ENCODE peak calls at places on chromosomes 16 and 17, in ten cellular contexts. U is WTC11, O is cardiac fibroblast, K is pancreas, Z is AG09319, F is prostate gland, D is fibroblast of pulmonary artery, Q is glutamatergic neuron, J is GM13977, L is AG04449. S is an unnamed sample.

GRCh38 chr17:28405632-28406477 is at the start of gene SLC46A1:
- DNase-seq in U (peak; percentile 80), O (peak; percentile 18), K (peak; percentile 61), Z (no peak), F (peak; percentile 48), D (peak; percentile 7), Q (peak; percentile 67), J (peak; percentile 90), L (no peak), S (no peak)

GRCh38 chr17:51857052-51857593 is 301.4 kb downstream of the CA10 start:
- DNase-seq in U (no peak), O (no peak), K (no peak), Z (no peak), F (no peak), D (no peak), Q (no peak), J (no peak), L (no peak), S (no peak)

GRCh38 chr17:73397278-73397826 is 85.6 kb upstream of the CDC42EP4 start:
- DNase-seq in U (no peak), O (no peak), K (no peak), Z (no peak), F (no peak), D (no peak), Q (no peak), J (no peak), L (no peak), S (no peak)

GRCh38 chr16:57341441-57342303 is 16.9 kb upstream of the CCL22 start:
- DNase-seq in U (no peak), O (peak; percentile 44), K (no peak), Z (peak; percentile 75), F (peak; percentile 95), D (peak; percentile 61), Q (no peak), J (no peak), L (peak; percentile 90), S (no peak)

GRCh38 chr17:79802736-79803420 is 6.0 kb upstream of the CBX8 start:
- DNase-seq in U (peak; percentile 58), O (no peak), K (no peak), Z (no peak), F (no peak), D (no peak), Q (peak; percentile 28), J (no peak), L (no peak), S (no peak)

GRCh38 chr17:49890077-49890821 is 42.4 kb upstream of the TAC4 start:
- DNase-seq in U (peak; percentile 42), O (peak; percentile 37), K (no peak), Z (no peak), F (no peak), D (no peak), Q (peak; percentile 49), J (no peak), L (no peak), S (no peak)

GRCh38 chr17:80832266-80832676 is 159.4 kb upstream of the CHMP6 start:
- DNase-seq in U (peak; percentile 41), O (peak; percentile 58), K (no peak), Z (peak; percentile 70), F (no peak), D (peak; percentile 56), Q (no peak), J (no peak), L (no peak), S (no peak)

GRCh38 chr17:65054602-65055001 is 1.9 kb downstream of the GNA13 start:
- DNase-seq in U (no peak), O (no peak), K (no peak), Z (no peak), F (no peak), D (no peak), Q (no peak), J (no peak), L (no peak), S (no peak)

GRCh38 chr16:23114131-23114904 is 34.9 kb downstream of the USP31 start:
- DNase-seq in U (no peak), O (no peak), K (no peak), Z (no peak), F (peak; percentile 42), D (no peak), Q (no peak), J (no peak), L (no peak), S (no peak)

GRCh38 chr17:1709403-1709891 is 730 bp downstream of the TLCD2 start:
- DNase-seq in U (no peak), O (no peak), K (no peak), Z (no peak), F (no peak), D (no peak), Q (no peak), J (no peak), L (no peak), S (no peak)

GRCh38 chr16:1497014-1497598 is 3.9 kb downstream of the TELO2 start:
- DNase-seq in U (no peak), O (no peak), K (no peak), Z (no peak), F (no peak), D (no peak), Q (no peak), J (no peak), L (no peak), S (no peak)
- TF ChIP-seq CTCF in U (no peak), O (no peak), K (no peak), Z (no peak), F (no peak), D (no peak), Q (no peak), J (no peak), L (no peak), S (no peak)

GRCh38 chr16:2273484-2273883 is 5.6 kb upstream of the RNPS1 start:
- DNase-seq in U (no peak), O (no peak), K (no peak), Z (no peak), F (no peak), D (no peak), Q (no peak), J (no peak), L (no peak), S (no peak)

GRCh38 chr16:2271848-2272461 is 4.0 kb upstream of the RNPS1 start:
- DNase-seq in U (no peak), O (no peak), K (no peak), Z (no peak), F (no peak), D (no peak), Q (no peak), J (no peak), L (no peak), S (no peak)

GRCh38 chr16:2270588-2271470 is 2.9 kb upstream of the RNPS1 start:
- DNase-seq in U (no peak), O (no peak), K (no peak), Z (no peak), F (no peak), D (no peak), Q (no peak), J (no peak), L (no peak), S (no peak)

GRCh38 chr16:2267913-2268666 is at the start of gene RNPS1:
- DNase-seq in U (peak; percentile 94), O (peak; percentile 96), K (peak; percentile 95), Z (peak; percentile 79), F (peak; percentile 94), D (peak; percentile 96), Q (peak; percentile 97), J (peak; percentile 100), L (peak; percentile 56), S (peak; percentile 95)

GRCh38 chr16:2270070-2270462 is 2.1 kb upstream of the RNPS1 start:
- DNase-seq in U (no peak), O (no peak), K (no peak), Z (no peak), F (no peak), D (no peak), Q (no peak), J (no peak), L (no peak), S (no peak)
- TF ChIP-seq CTCF in U (no peak), O (no peak), K (no peak), Z (no peak), F (no peak), D (no peak), Q (no peak), J (no peak), L (no peak), S (no peak)

GRCh38 chr17:40501499-40501911 is at the start of gene TNS4:
- DNase-seq in U (no peak), O (no peak), K (no peak), Z (no peak), F (peak; percentile 91), D (no peak), Q (no peak), J (no peak), L (no peak), S (no peak)

GRCh38 chr17:40500190-40500589 is 1.2 kb downstream of the TNS4 start:
- DNase-seq in U (no peak), O (no peak), K (no peak), Z (no peak), F (no peak), D (no peak), Q (no peak), J (no peak), L (no peak), S (no peak)

GRCh38 chr17:40498281-40499084 is 2.9 kb downstream of the TNS4 start:
- DNase-seq in U (no peak), O (no peak), K (no peak), Z (no peak), F (no peak), D (no peak), Q (no peak), J (no peak), L (no peak), S (no peak)

GRCh38 chr17:40500709-40501108 is 714 bp downstream of the TNS4 start:
- DNase-seq in U (no peak), O (no peak), K (no peak), Z (no peak), F (no peak), D (no peak), Q (no peak), J (no peak), L (no peak), S (no peak)

GRCh38 chr17:40499551-40500189 is 1.8 kb downstream of the TNS4 start:
- DNase-seq in U (peak; percentile 87), O (peak; percentile 90), K (peak; percentile 83), Z (no peak), F (peak; percentile 96), D (peak; percentile 80), Q (peak; percentile 65), J (no peak), L (no peak), S (no peak)
- TF ChIP-seq CTCF in U (no peak), O (no peak), K (no peak), Z (peak; percentile 2), F (no peak), D (no peak), Q (no peak), J (no peak), L (no peak), S (no peak)

DNA sequence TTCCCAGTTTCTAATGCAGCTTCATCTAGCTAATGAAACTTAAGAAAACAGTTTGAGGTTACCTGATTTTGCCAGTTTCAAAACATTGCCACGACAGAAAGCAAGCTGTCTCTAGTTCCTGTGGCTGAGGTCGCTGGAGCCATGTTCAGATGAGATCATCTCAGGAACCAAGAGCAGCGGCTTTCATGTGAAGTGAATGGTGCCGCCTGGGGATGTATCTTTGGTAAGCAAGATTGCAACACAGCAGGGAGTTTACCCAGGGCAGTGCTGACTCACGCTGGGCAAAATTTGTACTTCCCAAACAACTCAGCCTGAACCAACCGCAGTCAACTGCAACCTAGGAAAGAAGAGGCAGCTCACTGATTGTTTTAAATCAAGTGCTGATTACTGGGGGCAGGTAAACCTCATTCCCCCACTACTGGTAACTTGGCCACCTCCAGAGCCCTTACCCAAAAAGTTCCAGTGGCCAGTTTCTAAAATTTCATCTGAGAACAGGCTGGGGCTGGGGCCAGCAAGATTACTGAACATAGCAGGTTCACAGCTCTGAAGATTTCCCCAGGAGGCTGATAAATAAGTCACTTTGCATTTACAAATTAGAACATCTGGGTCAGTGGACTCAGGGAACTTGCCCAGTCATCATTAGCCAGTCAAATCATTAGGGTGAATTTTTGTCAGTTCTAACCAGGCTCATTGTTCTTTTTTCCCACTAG is at the start of gene RFFL:
- DNase-seq in U (peak; percentile 78), O (peak; percentile 96), K (peak; percentile 93), Z (peak; percentile 94), F (peak; percentile 96), D (peak; percentile 98), Q (peak; percentile 39), J (peak; percentile 77), L (peak; percentile 89), S (peak; percentile 72)
- TF ChIP-seq CTCF in U (no peak), O (no peak), K (no peak), Z (peak; percentile 21), F (no peak), D (peak; percentile 4), Q (no peak), J (peak; percentile 24), L (peak; percentile 16), S (no peak)

S was measured in CD8-positive, alpha-beta T cell.